ENCODE peak calls at places on chromosomes 7 and 10, in five cellular contexts. G is ELR, I is colonic mucosa, B is choroid plexus epithelial cell, P is OCI-M1. Q is an unnamed sample.

GRCh38 chr7:129108583-129108982 is 35.9 kb upstream of the TSPAN33 start:
- DNase-seq in G (peak; percentile 23), I (no peak), B (peak; percentile 28), P (no peak), Q (no peak)

GRCh38 chr7:2701832-2702593 is 14.0 kb downstream of the AMZ1 start:
- DNase-seq in G (no peak), I (no peak), B (peak; percentile 26), P (no peak), Q (peak; percentile 29)

GRCh38 chr10:125881192-125881591 is at the start of gene DHX32:
- DNase-seq in G (no peak), I (no peak), B (no peak), P (no peak), Q (no peak)

GRCh38 chr10:101901340-101901739 is 57.7 kb upstream of the KCNIP2 start:
- DNase-seq in G (no peak), I (no peak), B (no peak), P (no peak), Q (no peak)

GRCh38 chr10:110861930-110862677 is 9.6 kb upstream of the PDCD4 start:
- DNase-seq in G (no peak), I (no peak), B (peak; percentile 17), P (no peak), Q (no peak)

GRCh38 chr7:26291699-26292538 is at the start of gene SNX10:
- DNase-seq in G (peak; percentile 15), I (peak; percentile 67), B (peak; percentile 12), P (peak; percentile 67), Q (peak; percentile 69)

GRCh38 chr7:75565129-75565528 is 73.0 kb downstream of the SPDYE5 start:
- DNase-seq in G (peak; percentile 93), I (no peak), B (peak; percentile 96), P (no peak), Q (peak; percentile 40)

GRCh38 chr7:16646427-16647081 is 573 bp downstream of the BZW2 start:
- DNase-seq in G (peak; percentile 45), I (peak; percentile 60), B (peak; percentile 21), P (peak; percentile 27), Q (peak; percentile 14)

GRCh38 chr7:25358831-25359350 is 130.6 kb upstream of the NPVF start:
- DNase-seq in G (no peak), I (no peak), B (no peak), P (no peak), Q (no peak)